ENCODE peak calls at places on chromosomes 1 and 21, in five cellular contexts. One of them, this sample, is unnamed.

GRCh38 chr1:43473463-43473862 is 19.7 kb upstream of the HYI start:
- DNase-seq in tibial nerve: no peak
- DNase-seq in AG08395: no peak
- DNase-seq in T-helper 2 cell: no peak
- DNase-seq in pulmonary artery endothelial cell: no peak
- DNase-seq in this sample: no peak

GRCh38 chr1:115717541-115717940 is 51.0 kb downstream of the CASQ2 start:
- DNase-seq in tibial nerve: peak; percentile 70
- DNase-seq in AG08395: no peak
- DNase-seq in T-helper 2 cell: no peak
- DNase-seq in pulmonary artery endothelial cell: no peak
- DNase-seq in this sample: no peak

GRCh38 chr21:31656199-31657095 is 3.0 kb upstream of the SOD1 start:
- DNase-seq in tibial nerve: no peak
- DNase-seq in AG08395: no peak
- DNase-seq in T-helper 2 cell: no peak
- DNase-seq in pulmonary artery endothelial cell: no peak
- DNase-seq in this sample: peak; percentile 86

GRCh38 chr1:244341455-244342450 is 110.0 kb downstream of the ADSS2 start:
- DNase-seq in tibial nerve: no peak
- DNase-seq in AG08395: peak; percentile 37
- DNase-seq in T-helper 2 cell: no peak
- DNase-seq in pulmonary artery endothelial cell: no peak
- DNase-seq in this sample: no peak

GRCh38 chr1:68332041-68332440 is 99.7 kb upstream of the WLS start:
- DNase-seq in tibial nerve: no peak
- DNase-seq in AG08395: no peak
- DNase-seq in T-helper 2 cell: no peak
- DNase-seq in pulmonary artery endothelial cell: no peak
- DNase-seq in this sample: no peak

GRCh38 chr1:214101828-214102227 is 114.1 kb downstream of the PROX1 start:
- DNase-seq in tibial nerve: no peak
- DNase-seq in AG08395: no peak
- DNase-seq in T-helper 2 cell: no peak
- DNase-seq in pulmonary artery endothelial cell: no peak
- DNase-seq in this sample: no peak

GRCh38 chr21:17819114-17819877 is at the start of gene C21orf91:
- DNase-seq in tibial nerve: peak; percentile 71
- DNase-seq in AG08395: peak; percentile 93
- DNase-seq in T-helper 2 cell: peak; percentile 84
- DNase-seq in pulmonary artery endothelial cell: peak; percentile 53
- DNase-seq in this sample: peak; percentile 96

GRCh38 chr1:41365772-41366427 is 4.7 kb downstream of the FOXO6 start:
- DNase-seq in tibial nerve: no peak
- DNase-seq in AG08395: no peak
- DNase-seq in T-helper 2 cell: peak; percentile 19
- DNase-seq in pulmonary artery endothelial cell: no peak
- DNase-seq in this sample: no peak

GRCh38 chr1:32521165-32521564 is 18.1 kb upstream of the ZBTB8A start:
- DNase-seq in tibial nerve: no peak
- DNase-seq in AG08395: no peak
- DNase-seq in T-helper 2 cell: no peak
- DNase-seq in pulmonary artery endothelial cell: no peak
- DNase-seq in this sample: no peak

GRCh38 chr1:206867716-206868115 is 2.3 kb downstream of the IL20 start:
- DNase-seq in tibial nerve: no peak
- DNase-seq in AG08395: no peak
- DNase-seq in T-helper 2 cell: no peak
- DNase-seq in pulmonary artery endothelial cell: no peak
- DNase-seq in this sample: no peak

GRCh38 chr1:108829498-108829916 is 27.4 kb downstream of the AKNAD1 start:
- DNase-seq in tibial nerve: no peak
- DNase-seq in AG08395: no peak
- DNase-seq in T-helper 2 cell: no peak
- DNase-seq in pulmonary artery endothelial cell: no peak
- DNase-seq in this sample: peak; percentile 86

GRCh38 chr1:162700131-162700530 is 67.9 kb downstream of the DDR2 start:
- DNase-seq in tibial nerve: no peak
- DNase-seq in AG08395: no peak
- DNase-seq in T-helper 2 cell: no peak
- DNase-seq in pulmonary artery endothelial cell: no peak
- DNase-seq in this sample: no peak

GRCh38 chr1:158146165-158146564 is 34.5 kb upstream of the CD1D start:
- DNase-seq in tibial nerve: no peak
- DNase-seq in AG08395: no peak
- DNase-seq in T-helper 2 cell: no peak
- DNase-seq in pulmonary artery endothelial cell: no peak
- DNase-seq in this sample: no peak

GRCh38 chr1:13616234-13616633 is 32.6 kb downstream of the PDPN start:
- DNase-seq in tibial nerve: no peak
- DNase-seq in AG08395: peak; percentile 20
- DNase-seq in T-helper 2 cell: no peak
- DNase-seq in pulmonary artery endothelial cell: no peak
- DNase-seq in this sample: no peak

This sample was measured in esophagus muscularis mucosa.